ENCODE peak calls at places on chromosomes 16 and 17, in nine cellular contexts. V is kidney, C is breast epithelium, N is H1, Y is left lung, H is suprapubic skin, F is fibroblast of lung, L is lung, O is transverse colon. E is an unnamed sample. For H3K4me1, the result is how much of the 10 kb centered on the place peaks cover.

GRCh38 chr16:1538804-1539520 is 5.5 kb downstream of the TMEM204 start:
- DNase-seq in C (no peak), F (no peak), V (peak), H (no peak), Y (no peak), N (no peak), O (no peak), L (no peak), E (no peak)

GRCh38 chr16:21598676-21599157 is 660 bp upstream of the METTL9 start:
- DNase-seq in O (peak), V (no peak), Y (peak), L (no peak), H (no peak), F (no peak), C (no peak), N (no peak), E (no peak)

GRCh38 chr17:77383613-77384608 is 243.1 kb downstream of the SEC14L1 start:
- DNase-seq in N (no peak), C (no peak), Y (no peak), H (no peak), O (no peak), V (no peak), F (no peak), L (no peak), E (no peak)

GRCh38 chr17:17849863-17850373 is 13.1 kb upstream of the SREBF1 start:
- DNase-seq in Y (peak), F (peak), V (no peak), N (no peak), C (no peak), H (no peak), L (no peak), O (peak), E (peak)

GRCh38 chr17:45248132-45248936 is 13.6 kb downstream of the SPATA32 start:
- DNase-seq in Y (peak), O (peak), C (peak), F (peak), L (peak), H (no peak), V (peak), N (no peak), E (peak)

GRCh38 chr16:89696598-89697128 is 4.8 kb downstream of the SPATA2L start:
- DNase-seq in F (no peak), C (no peak), Y (no peak), H (no peak), L (no peak), N (no peak), V (peak), O (peak), E (peak)

GRCh38 chr17:74520790-74521480 is 10.3 kb downstream of the CD300LB start:
- DNase-seq in Y (no peak), V (no peak), O (no peak), C (peak), H (no peak), N (no peak), L (peak), F (peak), E (peak)

GRCh38 chr17:27296427-27296979 is 2.6 kb downstream of the WSB1 start:
- DNase-seq in V (no peak), N (no peak), F (peak), L (no peak), H (no peak), C (no peak), Y (no peak), O (no peak), E (no peak)

GRCh38 chr17:50638851-50639767 is 4.4 kb downstream of the ABCC3 start:
- DNase-seq in L (peak), F (peak), H (peak), N (no peak), O (peak), C (peak), Y (peak), V (peak), E (no peak)

GRCh38 chr17:41967141-41967920 is 736 bp downstream of the CNP start:
- DNase-seq in L (no peak), N (no peak), F (peak), H (peak), V (peak), O (peak), C (no peak), Y (peak), E (peak)

GRCh38 chr16:31219154-31219741 is 2.3 kb upstream of the PYDC1 start:
- DNase-seq in Y (no peak), N (no peak), V (no peak), F (no peak), O (no peak), L (no peak), C (no peak), H (no peak), E (no peak)

GRCh38 chr16:89827383-89828198 is 684 bp upstream of the SPIRE2 start:
- DNase-seq in Y (no peak), C (peak), N (no peak), O (peak), H (no peak), V (peak), L (peak), F (peak), E (no peak)

GRCh38 chr16:8798174-8798527 is 512 bp downstream of the PMM2 start:
- DNase-seq in H (no peak), V (no peak), F (no peak), L (no peak), C (no peak), N (no peak), Y (no peak), O (no peak), E (no peak)

GRCh38 chr16:55954906-55955305 is 79.7 kb upstream of the CES5A start:
- DNase-seq in F (no peak), L (no peak), V (no peak), C (no peak), Y (no peak), N (no peak), H (no peak), O (no peak), E (no peak)

GRCh38 chr16:50802000-50802399 is 60.1 kb downstream of the CYLD start:
- DNase-seq in H (no peak), N (no peak), C (no peak), Y (no peak), V (no peak), F (peak), O (no peak), L (no peak), E (no peak)

GRCh38 chr17:969767-970387 is 9.7 kb downstream of the NXN start:
- DNase-seq in N (no peak), F (no peak), C (no peak), L (no peak), H (no peak), Y (no peak), V (peak), O (no peak), E (no peak)

GRCh38 chr16:66942981-66943380 is 7.7 kb downstream of the CES2 start:
- DNase-seq in V (no peak), H (no peak), N (no peak), L (no peak), Y (no peak), F (no peak), O (no peak), C (no peak), E (no peak)

GRCh38 chr17:55110521-55110920 is 142.0 kb downstream of the STXBP4 start:
- DNase-seq in L (no peak), Y (no peak), F (no peak), H (no peak), N (no peak), C (no peak), O (no peak), V (no peak), E (no peak)

GRCh38 chr17:48492401-48493298 is 38.2 kb downstream of the HOXB1 start:
- DNase-seq in O (peak), L (peak), N (no peak), V (peak), C (peak), H (peak), F (peak), Y (peak), E (peak)

GRCh38 chr17:6592193-6592592 is 35.8 kb upstream of the PITPNM3 start:
- DNase-seq in F (peak), V (no peak), H (no peak), O (no peak), N (no peak), C (no peak), L (no peak), Y (no peak), E (no peak)

DNA sequence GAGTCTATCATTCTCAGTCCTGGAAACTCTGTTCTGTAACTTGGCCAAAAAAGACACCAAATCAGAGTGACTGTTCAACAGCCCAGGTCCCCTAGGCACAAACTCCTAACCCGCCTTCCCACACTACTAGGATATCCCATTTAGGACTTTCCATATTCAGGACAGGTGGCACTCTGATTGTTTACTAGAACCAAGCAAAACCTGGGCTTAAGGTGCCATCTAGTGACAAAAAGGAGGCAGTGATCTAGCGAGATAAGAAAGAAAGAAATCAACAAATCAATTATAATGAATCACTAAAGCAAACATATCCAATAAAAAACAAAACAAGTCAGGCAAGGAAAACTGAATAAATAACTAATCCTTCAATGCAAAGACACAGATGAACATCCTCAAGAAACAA is 203.9 kb downstream of the CEP112 start:
- DNase-seq in O (peak), F (peak), Y (no peak), C (no peak), L (no peak), N (no peak), H (no peak), V (no peak), E (no peak)
- TF ChIP-seq CTCF in O (peak), F (peak), Y (peak), C (peak), L (no peak), N (no peak), H (no peak), V (peak), E (no peak)

GRCh38 chr16:49100366-49100765 is 181.3 kb downstream of the CBLN1 start:
- DNase-seq in C (no peak), Y (no peak), H (no peak), F (no peak), L (no peak), O (no peak), V (no peak), N (no peak), E (no peak)

GRCh38 chr16:49097964-49098363 is 183.7 kb downstream of the CBLN1 start:
- DNase-seq in C (no peak), N (no peak), O (no peak), Y (no peak), F (no peak), L (no peak), V (no peak), H (no peak), E (no peak)

GRCh38 chr16:49103298-49103697 is 178.3 kb downstream of the CBLN1 start:
- DNase-seq in C (no peak), V (no peak), H (no peak), L (no peak), N (no peak), Y (no peak), O (no peak), F (no peak), E (no peak)

GRCh38 chr16:49096191-49096945 is 185.3 kb downstream of the CBLN1 start:
- DNase-seq in V (no peak), F (no peak), H (no peak), Y (no peak), L (no peak), N (no peak), C (no peak), O (no peak), E (no peak)

GRCh38 chr16:49101997-49102396 is 179.6 kb downstream of the CBLN1 start:
- DNase-seq in Y (no peak), O (no peak), L (no peak), F (no peak), N (no peak), V (no peak), H (no peak), C (no peak), E (no peak)
- H3K4me3 ChIP-seq in Y (no peak), O (no peak), L (no peak), F (no peak), N (no peak), V (no peak), H (no peak), C (no peak), E (no peak)

GRCh38 chr17:72466606-72467005 is 345.8 kb downstream of the SOX9 start:
- DNase-seq in L (no peak), C (no peak), Y (no peak), F (no peak), N (no peak), V (no peak), H (no peak), O (no peak), E (no peak)

GRCh38 chr17:72465191-72466024 is 344.6 kb downstream of the SOX9 start:
- DNase-seq in O (peak), H (no peak), L (no peak), V (peak), F (peak), Y (peak), N (no peak), C (peak), E (no peak)

GRCh38 chr17:72466199-72466598 is 345.4 kb downstream of the SOX9 start:
- DNase-seq in H (no peak), Y (no peak), V (peak), F (peak), L (peak), C (no peak), O (peak), N (no peak), E (no peak)

GRCh38 chr17:72470338-72471133 is 349.7 kb downstream of the SOX9 start:
- DNase-seq in H (no peak), F (no peak), N (no peak), V (no peak), Y (no peak), O (no peak), C (no peak), L (no peak), E (no peak)

DNA sequence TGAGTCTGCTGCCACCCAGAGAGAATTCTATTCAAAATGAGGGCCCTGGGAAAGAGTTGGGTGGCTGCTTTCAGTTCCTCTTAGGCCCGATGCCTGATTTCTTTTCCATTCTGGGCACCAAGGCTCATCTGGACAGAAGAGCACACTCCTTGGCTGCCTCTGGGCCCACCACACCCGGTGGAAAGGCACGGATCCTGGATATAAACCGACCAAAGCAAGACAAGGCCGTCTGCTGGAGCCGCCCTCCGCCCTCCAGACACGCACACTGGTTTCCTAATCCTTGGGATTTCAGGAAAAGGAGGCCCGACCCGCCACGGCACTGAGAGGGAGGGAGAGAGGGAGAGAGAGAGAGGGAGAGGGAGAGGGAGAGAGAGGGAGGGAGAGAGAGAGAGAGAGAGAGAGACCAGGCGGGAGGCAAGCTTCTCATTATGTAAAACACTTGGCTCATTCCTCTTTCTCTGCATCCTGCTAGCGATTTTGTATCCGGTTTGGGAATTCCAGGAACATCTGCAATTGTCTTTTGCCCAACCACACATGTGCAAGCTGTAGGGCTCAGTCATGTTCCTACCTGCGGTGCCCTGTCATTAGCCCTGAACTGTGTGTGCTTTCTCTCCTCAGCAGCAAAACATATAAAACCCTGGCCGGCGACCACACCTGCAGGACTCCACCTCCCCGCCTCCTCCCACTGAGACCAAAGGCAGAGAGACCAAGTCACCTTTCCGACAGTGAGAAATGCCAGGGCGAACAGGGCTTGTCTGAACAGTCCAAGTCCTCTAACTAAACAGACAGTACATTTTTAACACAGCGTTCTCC is 347.2 kb downstream of the SOX9 start:
- DNase-seq in V (peak), C (peak), Y (no peak), H (no peak), F (peak), N (no peak), O (peak), L (no peak), E (no peak)
- H3K4me1 ChIP-seq in V (under half), C (under half), Y (under half), H (under half), F (under half), N (under half), O (under half), L (under half), E (under half)

GRCh38 chr16:16073884-16074781 is 124.7 kb downstream of the ABCC1 start:
- DNase-seq in C (peak), Y (peak), F (peak), H (no peak), V (peak), L (peak), O (peak), N (peak), E (no peak)
- TF ChIP-seq CTCF in C (no peak), Y (no peak), F (no peak), H (no peak), V (no peak), L (no peak), O (no peak), N (no peak), E (no peak)

E was measured in CD8-positive, alpha-beta T cell.